ENCODE peak calls at places on chromosomes 2 and 18, in five cellular contexts. J, B, Z, F and R are unnamed samples.
A peak's percentile ranks its signal among the peaks of the same experiment; 100 is the strongest.

GRCh38 chr2:191206613-191207471 is 38.4 kb upstream of the MYO1B start:
- DNase-seq in J (no peak), F (no peak), Z (no peak), B (no peak), R (no peak)

GRCh38 chr2:233816771-233817170 is 37.6 kb downstream of the HJURP start:
- DNase-seq in J (no peak), Z (no peak), B (no peak), F (no peak), R (no peak)

GRCh38 chr2:140502951-140503630 is 1627.7 kb downstream of the LRP1B start:
- DNase-seq in B (no peak), Z (no peak), F (peak; percentile 70), J (peak; percentile 82), R (no peak)

GRCh38 chr2:136378712-136379595 is 261.0 kb upstream of the CXCR4 start:
- DNase-seq in Z (no peak), J (peak; percentile 67), B (no peak), F (peak; percentile 24), R (peak; percentile 29)

GRCh38 chr2:233438573-233439147 is 84.4 kb downstream of the DGKD start:
- DNase-seq in J (no peak), F (no peak), Z (no peak), B (no peak), R (no peak)

GRCh38 chr2:18243831-18244230 is 316.6 kb downstream of the RDH14 start:
- DNase-seq in J (no peak), F (no peak), B (no peak), Z (no peak), R (no peak)

GRCh38 chr2:134258684-134259408 is 5.0 kb downstream of the MGAT5 start:
- DNase-seq in J (no peak), F (peak; percentile 25), B (no peak), Z (no peak), R (peak; percentile 55)

GRCh38 chr2:145350011-145350410 is 830.1 kb upstream of the ZEB2 start:
- DNase-seq in J (peak; percentile 51), F (peak; percentile 70), Z (no peak), B (no peak), R (no peak)

GRCh38 chr18:58392336-58393000 is 236.4 kb downstream of the ALPK2 start:
- DNase-seq in J (peak; percentile 64), F (peak; percentile 72), Z (no peak), B (peak; percentile 57), R (no peak)

GRCh38 chr18:80154293-80154692 is 45.2 kb downstream of the ADNP2 start:
- DNase-seq in J (peak; percentile 46), F (no peak), B (no peak), Z (no peak), R (no peak)

GRCh38 chr2:143937563-143938346 is 582.2 kb downstream of the ZEB2 start:
- DNase-seq in J (no peak), B (no peak), Z (no peak), F (no peak), R (no peak)

GRCh38 chr2:14385043-14385442 is 247.5 kb upstream of the LRATD1 start:
- DNase-seq in B (no peak), J (no peak), F (peak; percentile 43), Z (no peak), R (no peak)

GRCh38 chr2:37085731-37086147 is 1.4 kb downstream of the GPATCH11 start:
- DNase-seq in Z (no peak), F (peak; percentile 42), J (peak; percentile 18), B (no peak), R (no peak)

GRCh38 chr18:12308386-12309100 is 502 bp downstream of the TUBB6 start:
- DNase-seq in Z (peak; percentile 29), F (peak; percentile 92), J (peak; percentile 92), B (peak; percentile 90), R (peak; percentile 89)

GRCh38 chr2:181319291-181319690 is 137.9 kb upstream of the ITGA4 start:
- DNase-seq in J (no peak), B (no peak), F (peak; percentile 24), Z (no peak), R (no peak)

GRCh38 chr2:46871976-46872381 is 43.6 kb downstream of the MCFD2 start:
- DNase-seq in J (no peak), F (peak; percentile 94), Z (no peak), B (no peak), R (no peak)

GRCh38 chr2:182055993-182056392 is 70.3 kb downstream of the PPP1R1C start:
- DNase-seq in Z (no peak), F (no peak), J (no peak), B (no peak), R (no peak)

GRCh38 chr18:11279461-11279860 is 130.1 kb upstream of the PIEZO2 start:
- DNase-seq in Z (no peak), B (no peak), J (no peak), F (no peak), R (no peak)

GRCh38 chr18:9547767-9548166 is 66.6 kb downstream of the PPP4R1 start:
- DNase-seq in Z (no peak), F (no peak), B (no peak), J (no peak), R (no peak)

GRCh38 chr2:120675460-120676130 is 60.1 kb upstream of the GLI2 start:
- DNase-seq in F (peak; percentile 53), J (peak; percentile 73), B (peak; percentile 38), Z (no peak), R (peak; percentile 54)

GRCh38 chr18:49061906-49062831 is 111.4 kb upstream of the SMAD7 start:
- DNase-seq in J (no peak), F (no peak), B (no peak), Z (no peak), R (no peak)

GRCh38 chr2:28359222-28360065 is 33.2 kb upstream of the FOSL2 start:
- DNase-seq in B (no peak), Z (peak; percentile 52), F (no peak), J (peak; percentile 81), R (peak; percentile 32)

GRCh38 chr18:61308795-61309393 is 24.3 kb upstream of the CDH20 start:
- DNase-seq in Z (no peak), J (no peak), B (no peak), F (no peak), R (no peak)

GRCh38 chr2:74261204-74261864 is 62.9 kb downstream of the MTHFD2 start:
- DNase-seq in F (peak; percentile 26), Z (no peak), B (no peak), J (peak; percentile 35), R (peak; percentile 33)

GRCh38 chr18:54222922-54223567 is 1.4 kb downstream of the MBD2 start:
- DNase-seq in F (no peak), Z (no peak), B (no peak), J (no peak), R (no peak)

GRCh38 chr18:74289137-74289536 is 2.6 kb downstream of the CYB5A start:
- DNase-seq in Z (no peak), F (peak; percentile 56), J (peak; percentile 53), B (no peak), R (no peak)

GRCh38 chr2:115560671-115561070 is 1118.2 kb downstream of the DPP10 start:
- DNase-seq in F (no peak), B (no peak), J (no peak), Z (no peak), R (no peak)

GRCh38 chr2:72325592-72326422 is 178.1 kb upstream of the CYP26B1 start:
- DNase-seq in Z (no peak), F (no peak), B (no peak), J (peak; percentile 28), R (no peak)

GRCh38 chr18:68438983-68439382 is 275.9 kb downstream of the TMX3 start:
- DNase-seq in B (no peak), Z (no peak), J (peak; percentile 53), F (peak; percentile 98), R (no peak)
- H3K4me3 ChIP-seq in B (no peak overlapping the region), Z (no peak overlapping the region), J (no peak overlapping the region), F (no peak overlapping the region), R (no peak overlapping the region)

DNA sequence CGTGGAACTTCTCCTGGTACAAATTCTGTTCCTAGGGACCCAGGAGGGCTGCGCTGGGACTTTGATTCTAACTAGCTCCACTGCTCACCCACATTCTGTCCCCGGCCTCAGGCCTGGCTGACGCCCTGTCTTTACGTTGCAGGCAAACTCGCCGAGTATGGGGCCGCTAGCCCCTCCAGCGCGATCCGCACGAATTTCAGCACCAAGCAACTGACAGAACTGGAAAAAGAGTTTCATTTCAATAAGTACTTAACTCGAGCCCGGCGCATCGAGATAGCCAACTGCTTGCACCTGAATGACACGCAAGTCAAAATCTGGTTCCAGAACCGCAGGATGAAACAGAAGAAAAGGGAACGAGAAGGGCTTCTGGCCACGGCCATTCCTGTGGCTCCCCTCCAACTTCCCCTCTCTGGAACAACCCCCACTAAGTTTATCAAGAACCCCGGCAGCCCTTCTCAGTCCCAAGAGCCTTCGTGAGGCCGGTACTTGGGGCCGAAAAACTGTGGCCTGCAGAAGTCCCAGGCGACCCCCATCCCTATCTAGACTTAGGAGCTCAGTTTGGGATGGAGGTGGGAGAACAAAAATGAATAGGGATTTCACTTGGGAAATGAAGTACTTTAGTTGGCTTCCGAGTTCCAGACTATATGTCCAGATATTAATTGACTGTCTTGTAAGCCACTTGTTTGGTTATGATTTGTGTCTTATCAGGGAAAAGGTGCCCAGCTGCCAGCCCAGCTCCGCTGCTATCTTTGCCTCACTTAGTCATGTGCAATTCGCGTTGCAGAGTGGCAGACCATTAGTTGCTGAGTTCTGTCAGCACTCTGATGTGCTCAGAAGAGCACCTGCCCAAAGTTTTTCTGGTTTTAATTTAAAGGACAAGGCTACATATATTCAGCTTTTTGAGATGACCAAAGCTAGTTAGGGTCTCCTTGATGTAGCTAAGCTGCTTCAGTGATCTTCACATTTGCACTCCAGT is 1.5 kb downstream of the HOXD1 start:
- DNase-seq in J (no peak), Z (no peak), F (no peak), B (no peak), R (no peak)
- H3K4me3 ChIP-seq in J (no peak overlapping the region), Z (peak overlapping the region; percentile 79), F (peak overlapping the region; percentile 71), B (no peak overlapping the region), R (peak overlapping the region; percentile 67)

DNA sequence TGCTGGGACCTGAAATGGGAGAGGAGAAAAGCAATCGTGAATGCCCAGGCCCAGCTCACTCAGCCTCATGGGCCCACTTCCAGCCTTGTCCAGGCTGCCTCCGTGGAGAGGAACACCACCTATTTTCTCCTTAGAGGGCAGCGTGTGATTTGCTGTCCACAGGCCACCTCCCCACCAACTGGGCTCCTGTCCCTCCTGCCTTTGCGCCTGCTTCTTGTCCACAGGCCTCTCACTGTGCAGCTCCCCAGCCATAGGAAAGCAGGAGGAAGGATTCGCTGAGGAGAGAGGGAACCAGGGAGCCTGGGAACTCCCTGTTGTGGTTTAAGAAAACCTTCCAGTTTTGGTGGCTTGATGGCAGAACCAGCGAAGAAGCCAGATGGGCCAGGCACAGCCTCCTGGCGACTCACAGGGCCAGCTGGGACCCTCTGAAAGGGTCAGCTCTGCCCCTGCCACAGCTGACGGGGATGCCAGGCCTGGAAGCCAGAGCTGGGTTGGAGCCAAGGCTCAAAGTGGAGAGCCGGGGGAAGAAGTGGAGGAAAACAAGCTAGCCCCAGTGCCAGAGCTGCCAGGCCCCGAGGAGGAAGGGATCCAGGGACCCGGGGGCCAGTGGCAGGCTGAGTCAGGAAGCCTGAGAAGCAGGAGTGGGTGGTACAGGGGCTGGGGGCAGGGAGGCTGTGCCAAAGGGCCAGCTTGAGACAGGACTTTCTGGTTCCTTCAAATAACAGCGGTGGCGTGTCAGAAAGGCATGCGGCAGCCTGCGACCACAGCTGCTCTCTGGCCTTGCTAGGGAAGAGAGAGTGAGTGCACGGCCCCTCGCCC is 9.9 kb downstream of the TMBIM1 start:
- DNase-seq in Z (no peak), B (no peak), J (no peak), F (peak; percentile 62), R (no peak)
- H3K4me3 ChIP-seq in Z (no peak overlapping the region), B (no peak overlapping the region), J (no peak overlapping the region), F (no peak overlapping the region), R (peak overlapping the region; percentile 20)

DNA sequence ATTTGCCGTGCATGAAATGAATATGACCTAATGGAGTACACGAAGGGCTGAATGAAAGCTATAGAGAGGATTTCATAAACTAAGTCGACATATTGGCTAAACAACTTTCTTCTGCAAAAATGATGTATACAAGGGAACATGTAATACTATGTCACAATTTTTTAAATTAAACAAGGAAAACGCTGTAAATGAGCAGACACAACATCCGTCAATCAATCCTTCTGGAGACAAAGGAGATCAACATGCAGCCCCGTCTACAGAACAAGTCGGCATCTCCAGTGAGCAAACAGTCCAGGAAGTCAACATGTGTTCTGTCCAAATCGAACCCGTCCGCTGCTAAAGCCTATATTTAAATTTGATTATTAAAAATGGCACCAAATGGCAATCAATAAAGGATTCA is 180.8 kb downstream of the TCF4 start:
- DNase-seq in B (no peak), J (no peak), F (no peak), Z (no peak), R (no peak)
- H3K4me3 ChIP-seq in B (no peak overlapping the region), J (no peak overlapping the region), F (no peak overlapping the region), Z (no peak overlapping the region), R (no peak overlapping the region)